ENCODE peak calls at places on chromosomes 6 and 20, in eight cellular contexts. Q is coronary artery, K is endothelial cell, N is heart left ventricle, Y is neural crest cell, G is fibroblast of pulmonary artery, S is heart right ventricle, V is neural progenitor cell. J is an unnamed sample.

GRCh38 chr20:23361108-23361650 is 803 bp upstream of the GZF1 start:
- DNase-seq in Y (no peak), S (no peak), G (peak), N (no peak), Q (no peak), K (no peak), V (no peak), J (no peak)

GRCh38 chr20:36527331-36528125 is 13.8 kb upstream of the MYL9 start:
- DNase-seq in V (no peak), G (no peak), N (no peak), Q (no peak), Y (no peak), S (no peak), K (no peak), J (no peak)

GRCh38 chr6:73665686-73666319 is 12.0 kb upstream of the SLC17A5 start:
- DNase-seq in N (no peak), V (no peak), S (no peak), K (no peak), G (peak), Y (no peak), Q (no peak), J (no peak)

GRCh38 chr20:13170771-13171170 is 50.3 kb upstream of the ISM1 start:
- DNase-seq in Q (no peak), V (no peak), K (no peak), N (no peak), Y (no peak), S (no peak), G (no peak), J (no peak)

GRCh38 chr20:1277529-1278322 is 11.6 kb downstream of the SNPH start:
- DNase-seq in G (no peak), V (no peak), K (no peak), Y (no peak), N (no peak), Q (no peak), S (no peak), J (peak)

GRCh38 chr6:109460161-109460830 is 4.7 kb upstream of the MICAL1 start:
- DNase-seq in Y (no peak), G (no peak), Q (no peak), V (peak), N (no peak), K (no peak), S (no peak), J (no peak)

GRCh38 chr6:151652338-151652737 is 155.1 kb upstream of the ESR1 start:
- DNase-seq in V (no peak), K (no peak), S (no peak), Y (no peak), N (no peak), Q (no peak), G (no peak), J (no peak)

GRCh38 chr6:149346075-149346474 is 28.6 kb downstream of the TAB2 start:
- DNase-seq in Q (no peak), N (no peak), Y (no peak), V (no peak), K (no peak), S (no peak), G (no peak), J (no peak)

GRCh38 chr6:579339-579738 is 77.6 kb downstream of the HUS1B start:
- DNase-seq in G (peak), S (no peak), Q (no peak), N (no peak), K (no peak), V (no peak), Y (no peak), J (no peak)

GRCh38 chr6:137738197-137738596 is 128.9 kb upstream of the TNFAIP3 start:
- DNase-seq in Y (no peak), V (no peak), N (no peak), S (no peak), G (peak), Q (no peak), K (no peak), J (no peak)

GRCh38 chr6:33114428-33114827 is 38.6 kb downstream of the HLA-DPB1 start:
- DNase-seq in K (no peak), N (no peak), V (no peak), S (no peak), G (no peak), Y (no peak), Q (no peak), J (no peak)

GRCh38 chr6:24855389-24856245 is 56.9 kb upstream of the ARMH2 start:
- DNase-seq in Q (no peak), N (peak), S (peak), K (peak), G (peak), V (peak), Y (peak), J (no peak)

GRCh38 chr6:43738877-43739641 is 31.0 kb upstream of the VEGFA start:
- DNase-seq in N (no peak), G (no peak), Q (peak), K (no peak), V (no peak), S (no peak), Y (no peak), J (no peak)

GRCh38 chr6:149484733-149485700 is at the start of gene ZC3H12D:
- DNase-seq in Q (no peak), V (peak), N (peak), K (no peak), Y (no peak), S (no peak), G (no peak), J (no peak)

GRCh38 chr20:22180244-22180643 is 404.1 kb downstream of the FOXA2 start:
- DNase-seq in V (peak), Q (no peak), N (no peak), K (peak), Y (peak), S (no peak), G (no peak), J (no peak)

GRCh38 chr20:37914672-37915433 is 11.9 kb downstream of the VSTM2L start:
- DNase-seq in N (no peak), S (no peak), V (peak), Y (peak), Q (no peak), G (no peak), K (peak), J (no peak)

GRCh38 chr6:40536442-40536841 is 50.7 kb downstream of the LRFN2 start:
- DNase-seq in K (peak), G (no peak), V (peak), Q (no peak), N (no peak), Y (peak), S (no peak), J (no peak)

GRCh38 chr20:11585752-11586352 is 331.8 kb upstream of the BTBD3 start:
- DNase-seq in K (no peak), N (no peak), Y (no peak), Q (no peak), S (no peak), V (peak), G (peak), J (no peak)

GRCh38 chr6:123380257-123380656 is 256.5 kb downstream of the TRDN start:
- DNase-seq in K (peak), Q (no peak), G (peak), S (peak), N (no peak), Y (peak), V (peak), J (no peak)

GRCh38 chr6:151058021-151058733 is 181.6 kb upstream of the AKAP12 start:
- DNase-seq in K (no peak), G (peak), N (no peak), V (peak), Q (no peak), Y (no peak), S (no peak), J (no peak)

GRCh38 chr6:43926644-43927524 is 156.9 kb downstream of the VEGFA start:
- DNase-seq in Q (no peak), G (peak), N (no peak), V (peak), Y (peak), K (no peak), S (no peak), J (no peak)

GRCh38 chr6:107124934-107125348 is 9.6 kb upstream of the BEND3 start:
- DNase-seq in S (no peak), G (no peak), N (no peak), Y (no peak), V (peak), K (no peak), Q (no peak), J (no peak)

GRCh38 chr20:41183831-41184230 is 46.5 kb downstream of the PLCG1 start:
- DNase-seq in K (no peak), N (no peak), V (no peak), S (no peak), G (no peak), Q (no peak), Y (no peak), J (no peak)

GRCh38 chr6:53532942-53533341 is 12.0 kb downstream of the GCLC start:
- DNase-seq in V (no peak), Q (no peak), N (no peak), K (no peak), Y (no peak), S (no peak), G (no peak), J (no peak)

GRCh38 chr6:42345696-42346416 is 105.9 kb downstream of the TRERF1 start:
- DNase-seq in K (no peak), S (no peak), Y (no peak), Q (no peak), V (no peak), G (no peak), N (no peak), J (no peak)

DNA sequence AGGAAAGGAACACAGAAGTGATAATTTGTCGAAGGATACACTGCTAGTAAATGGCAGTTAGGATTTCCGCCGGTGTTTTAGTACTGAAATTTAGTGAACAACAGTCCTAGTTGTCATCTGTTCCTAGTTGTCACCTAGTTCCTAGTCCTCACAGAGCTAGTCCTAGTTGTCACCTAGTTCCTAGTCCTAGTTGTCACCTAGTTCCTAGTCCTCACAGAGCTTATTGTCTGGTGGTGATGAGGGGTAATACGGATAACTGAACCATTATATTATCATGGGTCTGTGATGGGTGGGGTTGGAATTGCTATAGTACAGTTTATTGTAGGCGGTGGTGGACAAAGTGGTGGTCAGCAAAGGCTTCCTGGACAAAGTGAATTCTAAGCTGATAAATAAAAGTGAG is 1.8 kb downstream of the SNRNP48 start:
- DNase-seq in N (no peak), S (no peak), Q (no peak), V (no peak), G (no peak), K (no peak), Y (no peak), J (no peak)
- TF ChIP-seq CTCF in N (no peak), S (no peak), Q (no peak), V (no peak), G (no peak), K (no peak), Y (no peak), J (no peak)

DNA sequence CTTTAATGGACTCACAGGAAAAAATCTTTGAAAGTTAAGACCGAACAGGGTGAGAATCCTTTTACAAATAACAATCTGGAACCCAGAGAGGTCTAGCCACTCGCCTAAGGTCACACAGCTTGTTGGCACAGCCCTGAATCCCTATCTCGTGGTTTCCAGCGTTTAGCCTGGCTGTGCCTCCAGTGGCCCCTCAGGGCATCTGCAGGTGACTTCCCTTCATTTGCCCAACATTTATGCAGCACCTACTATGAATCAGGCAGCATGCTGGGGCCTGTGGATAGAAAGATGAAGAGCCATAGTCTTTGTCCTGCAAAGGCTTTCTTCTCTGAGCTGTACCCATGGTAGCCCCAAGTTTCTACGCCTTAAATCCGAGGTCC is 2.6 kb upstream of the NR2E1 start:
- DNase-seq in K (no peak), Y (no peak), N (no peak), V (peak), S (no peak), G (no peak), Q (no peak), J (no peak)
- TF ChIP-seq CTCF in K (no peak), Y (no peak), N (no peak), V (peak), S (no peak), G (no peak), Q (no peak), J (no peak)

GRCh38 chr6:38715016-38715809 is at the start of gene DNAH8:
- DNase-seq in S (no peak), N (no peak), K (peak), Q (no peak), G (no peak), Y (no peak), V (no peak), J (no peak)
- TF ChIP-seq CTCF in S (no peak), N (no peak), K (no peak), Q (no peak), G (no peak), Y (no peak), V (no peak), J (no peak)

GRCh38 chr20:47521059-47521808 is 19.5 kb downstream of the NCOA3 start:
- DNase-seq in V (peak), K (no peak), S (no peak), N (no peak), Q (no peak), G (no peak), Y (no peak), J (no peak)
- TF ChIP-seq CTCF in V (peak), K (peak), S (peak), N (peak), Q (no peak), G (no peak), Y (peak), J (peak)

GRCh38 chr6:38030380-38030779 is 210.9 kb downstream of the ZFAND3 start:
- DNase-seq in G (no peak), S (no peak), V (no peak), K (no peak), Q (no peak), Y (no peak), N (no peak), J (no peak)

GRCh38 chr6:38035478-38035877 is 216.0 kb downstream of the ZFAND3 start:
- DNase-seq in S (no peak), Y (no peak), V (no peak), N (no peak), G (no peak), K (no peak), Q (no peak), J (no peak)

GRCh38 chr6:38033442-38033982 is 214.0 kb downstream of the ZFAND3 start:
- DNase-seq in V (no peak), S (no peak), K (no peak), G (no peak), N (no peak), Y (no peak), Q (no peak), J (no peak)

GRCh38 chr6:38039497-38039896 is 220.0 kb downstream of the ZFAND3 start:
- DNase-seq in S (no peak), N (no peak), K (no peak), G (no peak), V (no peak), Q (no peak), Y (no peak), J (no peak)

GRCh38 chr6:38034269-38034914 is 214.9 kb downstream of the ZFAND3 start:
- DNase-seq in S (no peak), N (no peak), G (peak), K (no peak), Q (no peak), Y (no peak), V (peak), J (no peak)
- TF ChIP-seq CTCF in S (peak), N (peak), G (peak), K (peak), Q (no peak), Y (peak), V (peak), J (peak)

GRCh38 chr6:104896914-104897313 is 37.2 kb upstream of the HACE1 start:
- DNase-seq in G (peak), Q (no peak), N (no peak), Y (no peak), K (no peak), S (no peak), V (no peak), J (no peak)
- TF ChIP-seq CTCF in G (peak), Q (no peak), N (peak), Y (peak), K (peak), S (no peak), V (peak), J (peak)

DNA sequence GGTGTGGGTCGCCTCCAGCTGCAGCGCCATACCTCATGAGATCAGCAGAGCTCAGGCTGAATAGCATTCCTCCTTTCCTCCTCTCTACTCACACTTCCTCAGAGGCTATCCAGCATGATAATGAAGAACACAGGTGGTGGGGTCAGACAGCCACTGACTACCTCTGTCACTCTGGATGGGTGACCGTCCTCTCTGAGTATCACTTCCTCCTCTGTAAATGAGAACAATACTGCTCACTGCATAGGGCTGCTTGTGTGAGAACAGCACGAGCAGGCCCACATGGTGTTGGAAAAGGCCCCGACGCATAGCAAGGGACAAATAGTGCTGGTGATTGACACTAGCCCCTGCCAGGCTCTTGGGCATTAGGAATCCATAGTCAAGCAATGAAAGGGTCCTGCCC is 239.1 kb downstream of the PRKN start:
- DNase-seq in K (no peak), N (no peak), S (no peak), Q (no peak), G (no peak), V (no peak), Y (no peak), J (no peak)
- TF ChIP-seq CTCF in K (no peak), N (no peak), S (no peak), Q (no peak), G (no peak), V (no peak), Y (no peak), J (no peak)

GRCh38 chr6:72048080-72048479 is 161.7 kb downstream of the RIMS1 start:
- DNase-seq in K (no peak), Y (no peak), N (no peak), S (no peak), V (no peak), Q (no peak), G (no peak), J (no peak)

GRCh38 chr6:72040106-72040505 is 153.8 kb downstream of the RIMS1 start:
- DNase-seq in V (no peak), G (no peak), N (no peak), S (no peak), K (no peak), Q (no peak), Y (no peak), J (no peak)

GRCh38 chr6:72037006-72037405 is 150.7 kb downstream of the RIMS1 start:
- DNase-seq in G (no peak), N (no peak), Q (no peak), V (no peak), K (no peak), Y (no peak), S (no peak), J (no peak)

DNA sequence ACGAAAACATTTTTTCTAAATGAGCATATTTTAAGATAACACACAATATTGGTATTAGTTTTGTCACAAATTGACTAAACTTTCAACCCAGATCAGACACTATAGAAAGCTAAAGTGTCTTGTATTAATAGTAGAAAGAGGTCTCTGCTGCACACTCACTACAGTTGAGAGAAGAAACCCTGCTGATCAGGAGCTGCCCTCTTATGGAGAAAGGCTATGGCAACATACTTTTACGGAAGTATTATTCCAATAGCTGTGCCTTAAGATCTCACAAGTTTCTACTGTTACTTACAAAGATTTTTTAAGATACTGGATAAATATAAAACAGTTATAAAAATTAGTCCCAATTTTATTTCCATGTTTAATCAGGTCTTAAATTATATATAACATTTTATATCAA is 155.7 kb downstream of the RIMS1 start:
- DNase-seq in Y (no peak), G (no peak), Q (no peak), V (peak), S (no peak), K (no peak), N (no peak), J (no peak)
- TF ChIP-seq CTCF in Y (no peak), G (no peak), Q (no peak), V (peak), S (no peak), K (no peak), N (peak), J (peak)

GRCh38 chr6:168371989-168372711 is 52.6 kb upstream of the DACT2 start:
- DNase-seq in V (no peak), N (no peak), G (no peak), Y (no peak), K (no peak), Q (no peak), S (no peak), J (no peak)
- TF ChIP-seq CTCF in V (no peak), N (no peak), G (no peak), Y (no peak), K (no peak), Q (no peak), S (no peak), J (no peak)

GRCh38 chr6:30907758-30908591 is at the start of gene GTF2H4:
- DNase-seq in N (peak), Y (peak), Q (peak), S (peak), K (peak), G (peak), V (peak), J (peak)
- TF ChIP-seq CTCF in N (no peak), Y (no peak), Q (no peak), S (no peak), K (no peak), G (no peak), V (no peak), J (no peak)

J was measured in osteocyte.